ENCODE peak calls at places on chromosomes 7 and 10, in four cellular contexts. T is testis, S is transverse colon, N is heart left ventricle. Q is an unnamed sample. For H3K4me1, the result is how much of the 10 kb centered on the place peaks cover.

GRCh38 chr7:47484923-47485639 is 96.8 kb downstream of the TNS3 start:
- DNase-seq in T (no peak), S (no peak), N (peak), Q (no peak)

GRCh38 chr7:69947998-69948397 is 349.7 kb downstream of the AUTS2 start:
- DNase-seq in T (no peak), S (no peak), N (no peak), Q (no peak)

GRCh38 chr7:137695942-137696341 is 150.8 kb downstream of the DGKI start:
- DNase-seq in T (no peak), S (no peak), N (no peak), Q (no peak)

GRCh38 chr10:96665306-96665705 is 55.0 kb downstream of the PIK3AP1 start:
- DNase-seq in T (no peak), S (no peak), N (no peak), Q (no peak)

GRCh38 chr7:78769551-78770101 is 683.8 kb downstream of the MAGI2 start:
- DNase-seq in T (no peak), S (no peak), N (no peak), Q (no peak)

GRCh38 chr10:21534611-21535493 is 820 bp downstream of the MLLT10 start:
- DNase-seq in T (peak), S (peak), N (peak), Q (peak)

GRCh38 chr7:42183547-42183946 is 53.5 kb downstream of the GLI3 start:
- DNase-seq in T (no peak), S (no peak), N (no peak), Q (no peak)

GRCh38 chr7:115097175-115097671 is 175.3 kb downstream of the MDFIC start:
- DNase-seq in T (no peak), S (no peak), N (no peak), Q (no peak)

GRCh38 chr7:95609277-95609971 is 13.1 kb upstream of the PDK4 start:
- DNase-seq in T (peak), S (peak), N (peak), Q (peak)

GRCh38 chr10:86971146-86971991 is 3.1 kb downstream of the ADIRF start:
- DNase-seq in T (peak), S (peak), N (peak), Q (peak)
- TF ChIP-seq POLR2A in T (peak), S (peak), N (no peak), Q (peak)

DNA sequence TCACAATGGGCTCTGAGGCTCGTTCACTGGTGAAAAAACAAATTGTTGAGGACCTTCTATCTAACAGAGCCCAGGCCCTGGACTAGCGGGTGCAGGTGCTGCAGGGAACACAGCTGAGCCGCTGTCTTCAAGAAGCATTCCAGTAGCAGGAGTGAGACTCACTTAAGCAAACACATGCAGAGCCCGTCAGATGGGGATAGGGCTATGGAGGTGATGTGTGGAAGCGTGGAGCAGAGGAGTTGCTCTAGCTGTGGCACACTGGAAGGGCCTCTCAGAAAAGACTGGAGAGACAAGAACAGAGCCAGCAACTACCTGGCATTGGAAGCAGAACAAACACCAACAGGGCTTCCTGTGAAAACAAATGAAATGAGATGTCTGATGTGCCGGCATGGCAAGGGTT is 37.8 kb upstream of the GALNTL5 start:
- DNase-seq in T (no peak), S (no peak), N (no peak), Q (no peak)
- H3K27ac ChIP-seq in T (no peak), S (peak), N (no peak), Q (no peak)

DNA sequence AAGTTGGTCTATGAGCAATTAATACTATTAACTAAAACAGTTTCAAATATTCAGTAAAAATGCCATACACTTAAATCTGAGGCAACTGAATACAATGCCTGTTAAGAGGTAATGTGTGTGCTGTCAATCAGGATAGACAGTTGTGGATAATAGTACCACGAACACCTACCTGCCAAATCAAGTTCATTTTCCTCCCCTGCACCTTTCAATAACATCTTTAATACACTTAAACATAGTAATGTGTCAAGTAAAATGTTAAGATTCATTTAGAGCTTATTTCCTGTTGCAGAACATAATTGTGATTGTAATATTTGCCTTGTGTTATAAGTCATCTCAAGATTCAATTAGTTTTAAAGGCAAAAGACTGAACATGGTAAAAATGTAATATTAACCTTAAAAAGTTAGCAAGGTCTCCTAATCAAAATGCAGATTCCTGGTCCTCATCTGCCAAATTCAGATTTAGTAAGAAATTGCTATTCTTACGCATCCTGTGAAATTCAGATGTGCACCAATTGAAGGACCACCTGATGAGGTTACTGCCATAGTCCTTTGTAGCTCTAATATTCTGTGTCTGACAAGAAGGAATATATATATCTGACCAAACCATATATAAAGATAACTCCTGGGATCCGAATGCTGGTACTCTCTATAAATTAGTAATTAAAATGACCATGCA is 37.1 kb downstream of the COL1A2 start:
- DNase-seq in T (no peak), S (no peak), N (no peak), Q (no peak)
- H3K4me1 ChIP-seq in T (under half), S (under half), N (under half), Q (under half)

DNA sequence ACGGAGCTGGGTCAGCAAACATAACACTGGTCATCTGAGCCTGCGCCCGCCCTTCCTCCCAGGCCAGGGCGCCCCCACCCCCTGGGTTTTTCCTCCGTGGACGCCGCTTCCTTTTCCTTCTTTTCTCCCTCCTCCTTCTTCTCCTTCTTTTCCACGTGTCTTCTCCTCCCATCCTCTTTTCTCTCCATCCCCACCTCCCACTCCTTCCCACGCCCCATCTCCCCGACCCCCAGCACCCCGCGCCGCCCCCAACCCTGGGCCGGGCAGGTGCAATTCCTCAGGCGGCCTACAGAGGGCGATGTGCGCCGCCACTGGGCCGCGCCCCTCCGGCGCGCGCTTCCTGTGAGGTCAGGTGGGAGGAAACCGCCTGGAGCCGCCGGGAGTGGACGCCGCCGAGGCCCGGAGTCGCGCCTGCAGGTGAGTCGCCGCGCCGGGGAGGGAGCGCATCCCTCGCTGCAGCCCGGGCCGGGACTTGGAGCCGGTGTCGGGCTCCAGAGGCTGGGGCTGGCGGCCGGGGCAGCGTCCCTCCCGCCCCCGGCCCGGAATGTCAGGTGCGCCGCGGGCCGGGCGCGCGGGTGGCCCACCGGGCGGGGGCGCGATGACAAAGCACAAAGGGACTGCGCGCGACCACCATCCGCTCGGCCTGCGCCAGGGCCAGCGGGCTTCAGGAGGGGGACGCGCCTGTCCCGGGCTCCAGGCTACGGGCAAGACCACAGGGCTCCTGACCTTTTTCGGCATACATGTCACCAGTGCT is at the start of gene FAM241B:
- DNase-seq in T (peak), S (peak), N (peak), Q (peak)
- TF ChIP-seq POLR2A in T (no peak), S (no peak), N (no peak), Q (no peak)

DNA sequence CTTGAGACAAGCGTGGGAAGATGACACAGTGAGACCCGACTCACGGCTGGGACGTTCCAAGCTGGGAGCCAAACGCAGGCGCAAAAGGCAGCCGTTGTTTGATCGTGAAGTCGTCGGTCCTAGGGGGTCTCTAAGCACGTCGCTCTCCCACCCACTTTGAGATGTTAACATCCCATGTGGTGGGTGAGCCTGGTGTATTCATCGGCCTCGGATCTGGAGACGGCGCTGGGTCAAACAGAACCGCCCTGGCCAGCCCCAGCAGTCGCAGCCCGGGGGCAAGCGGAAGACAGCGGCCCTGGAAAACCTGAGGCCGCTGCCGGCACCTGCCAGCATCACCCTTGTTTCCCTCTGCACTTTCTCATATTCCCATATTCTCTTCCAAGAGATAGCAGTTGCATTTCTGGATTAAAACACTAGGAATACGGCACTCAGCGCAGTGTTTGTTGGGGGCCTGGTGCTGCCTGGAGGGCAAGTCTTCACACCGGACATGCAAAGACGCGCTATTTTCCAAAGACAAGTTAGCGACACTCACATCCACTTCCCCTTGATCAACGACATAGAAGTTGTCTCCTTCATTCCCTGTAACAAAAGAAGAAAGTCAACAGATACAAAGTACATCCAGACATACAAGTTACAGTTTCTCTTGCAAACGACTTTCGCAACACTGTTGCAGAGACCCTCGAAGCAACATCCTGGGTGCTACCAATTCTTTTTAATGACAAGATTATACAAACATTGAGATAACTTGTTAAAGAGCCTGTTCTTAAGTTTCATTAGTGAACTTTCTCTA is 86.2 kb upstream of the PDGFA start:
- DNase-seq in T (peak), S (no peak), N (no peak), Q (no peak)
- H3K27ac ChIP-seq in T (peak), S (no peak), N (no peak), Q (peak)

GRCh38 chr7:75619636-75620035 is 119.1 kb downstream of the HIP1 start:
- DNase-seq in T (no peak), S (no peak), N (no peak), Q (no peak)
- H3K4me1 ChIP-seq in T (under half), S (under half), N (under half), Q (under half)

GRCh38 chr7:24701899-24702235 is 55.4 kb downstream of the GSDME start:
- DNase-seq in T (no peak), S (no peak), N (no peak), Q (no peak)

GRCh38 chr7:24702674-24703235 is 54.5 kb downstream of the GSDME start:
- DNase-seq in T (no peak), S (no peak), N (no peak), Q (no peak)

GRCh38 chr7:24701232-24701898 is 55.9 kb downstream of the GSDME start:
- DNase-seq in T (no peak), S (no peak), N (no peak), Q (no peak)

GRCh38 chr7:24704311-24704710 is 53.0 kb downstream of the GSDME start:
- DNase-seq in T (no peak), S (no peak), N (peak), Q (no peak)

DNA sequence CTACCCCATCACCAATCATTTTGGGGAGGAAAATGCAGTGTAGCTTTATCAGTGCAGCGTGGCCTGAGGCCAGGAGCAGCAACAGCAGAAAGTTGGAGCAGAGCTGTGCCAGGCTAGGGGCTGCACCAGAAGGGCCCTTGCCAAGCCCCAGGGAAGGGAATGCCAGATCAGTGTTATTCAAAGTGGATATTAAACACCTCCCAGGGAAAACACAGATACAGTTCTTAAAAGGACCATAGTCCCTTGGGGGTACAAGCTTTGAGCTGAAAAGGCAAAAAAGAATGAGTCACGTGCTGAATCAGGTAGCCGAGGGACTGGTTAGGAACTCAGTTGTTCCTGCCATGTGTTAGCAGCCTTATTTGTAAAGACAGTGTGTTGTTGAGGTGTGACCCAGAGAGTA is 54.0 kb downstream of the GSDME start:
- DNase-seq in T (no peak), S (no peak), N (no peak), Q (no peak)
- TF ChIP-seq POLR2A in T (no peak), S (no peak), N (no peak), Q (no peak)

GRCh38 chr10:11869211-11869610 is 46.1 kb downstream of the PROSER2 start:
- DNase-seq in T (peak), S (no peak), N (no peak), Q (no peak)

GRCh38 chr10:11870461-11870780 is 47.3 kb downstream of the PROSER2 start:
- DNase-seq in T (no peak), S (no peak), N (no peak), Q (no peak)

GRCh38 chr10:11871470-11871869 is 48.3 kb downstream of the PROSER2 start:
- DNase-seq in T (no peak), S (no peak), N (no peak), Q (no peak)

GRCh38 chr10:11869743-11870460 is 46.7 kb downstream of the PROSER2 start:
- DNase-seq in T (peak), S (no peak), N (no peak), Q (no peak)

GRCh38 chr10:11870900-11871407 is 47.8 kb downstream of the PROSER2 start:
- DNase-seq in T (no peak), S (no peak), N (no peak), Q (no peak)
- H3K27ac ChIP-seq in T (no peak), S (no peak), N (no peak), Q (no peak)

GRCh38 chr7:66751945-66752344 is 11.4 kb downstream of the RABGEF1 start:
- DNase-seq in T (no peak), S (no peak), N (no peak), Q (no peak)

GRCh38 chr7:66747385-66748126 is 7.0 kb downstream of the RABGEF1 start:
- DNase-seq in T (no peak), S (no peak), N (no peak), Q (no peak)

GRCh38 chr7:66754541-66754940 is 14.0 kb downstream of the RABGEF1 start:
- DNase-seq in T (no peak), S (no peak), N (no peak), Q (no peak)

GRCh38 chr7:66748127-66748511 is 7.6 kb downstream of the RABGEF1 start:
- DNase-seq in T (no peak), S (no peak), N (no peak), Q (no peak)

DNA sequence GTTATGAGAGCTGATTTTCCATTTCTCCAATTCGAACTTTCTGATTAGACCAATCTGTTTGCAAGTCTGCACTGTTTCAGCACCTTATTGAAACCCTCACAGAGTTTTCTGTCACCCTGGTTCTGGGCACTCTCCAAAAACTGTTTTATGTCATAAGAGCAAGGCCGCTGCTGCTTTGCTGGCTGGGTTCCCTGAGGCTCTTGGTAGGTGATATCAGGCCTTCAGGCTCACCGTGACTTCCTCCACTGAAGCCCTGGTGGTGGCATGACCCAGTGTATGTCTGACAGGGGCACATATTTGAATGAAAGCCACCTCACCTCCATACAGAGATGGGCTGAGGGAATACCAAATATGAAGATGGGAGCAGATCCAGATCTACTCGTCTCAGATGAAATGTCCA is 8.3 kb downstream of the RABGEF1 start:
- DNase-seq in T (peak), S (no peak), N (peak), Q (no peak)
- H3K4me1 ChIP-seq in T (under half), S (under half), N (under half), Q (under half)

GRCh38 chr7:88218428-88218745 is 1.5 kb downstream of the SRI start:
- DNase-seq in T (no peak), S (no peak), N (no peak), Q (no peak)

GRCh38 chr7:88218836-88219605 is 817 bp downstream of the SRI start:
- DNase-seq in T (peak), S (peak), N (peak), Q (peak)

GRCh38 chr7:88217675-88218427 is 2.0 kb downstream of the SRI start:
- DNase-seq in T (no peak), S (no peak), N (no peak), Q (no peak)

GRCh38 chr7:88223265-88223664 is 3.4 kb upstream of the SRI start:
- DNase-seq in T (no peak), S (no peak), N (no peak), Q (no peak)

GRCh38 chr7:88219781-88220747 is at the start of gene SRI:
- DNase-seq in T (peak), S (peak), N (peak), Q (peak)
- TF ChIP-seq POLR2A in T (no peak), S (peak), N (no peak), Q (peak)